ENCODE peak calls at places on chromosomes 1 and 21, in ten cellular contexts. T, R, O, B, V, U, J, F, Q and E are unnamed samples.

GRCh38 chr1:29808141-29808995 is 572.0 kb downstream of the PTPRU start:
- DNase-seq in V (no peak), U (no peak), O (no peak), T (peak), B (no peak), F (no peak), J (no peak), Q (no peak), R (no peak), E (no peak)

GRCh38 chr1:31591425-31592093 is 15.2 kb downstream of the TINAGL1 start:
- DNase-seq in O (no peak), F (no peak), J (no peak), V (no peak), R (peak), B (no peak), Q (no peak), U (peak), T (no peak), E (no peak)

GRCh38 chr1:54017979-54018378 is at the start of gene LDLRAD1:
- DNase-seq in V (peak), O (no peak), U (peak), F (no peak), T (no peak), Q (no peak), R (no peak), B (no peak), J (no peak), E (no peak)

GRCh38 chr1:205488074-205488723 is 16.3 kb upstream of the CDK18 start:
- DNase-seq in U (peak), B (peak), F (peak), Q (peak), J (peak), O (no peak), T (no peak), R (no peak), V (peak), E (no peak)

GRCh38 chr1:54982739-54983138 is 2.3 kb downstream of the TMEM61 start:
- DNase-seq in R (peak), F (no peak), B (peak), T (no peak), Q (no peak), J (peak), U (peak), O (no peak), V (peak), E (no peak)

GRCh38 chr1:247337250-247337746 is 5.6 kb upstream of the ZNF496 start:
- DNase-seq in F (no peak), T (no peak), J (no peak), V (no peak), B (no peak), U (no peak), O (no peak), R (no peak), Q (no peak), E (no peak)

GRCh38 chr1:38817958-38818705 is 41.4 kb downstream of the RRAGC start:
- DNase-seq in O (peak), F (peak), B (no peak), V (no peak), U (peak), J (no peak), R (no peak), T (no peak), Q (peak), E (peak)

GRCh38 chr1:223156343-223156742 is 13.3 kb upstream of the TLR5 start:
- DNase-seq in B (no peak), U (no peak), F (no peak), V (no peak), R (no peak), Q (no peak), T (no peak), J (no peak), O (no peak), E (no peak)

GRCh38 chr1:154851392-154852177 is 18.5 kb downstream of the KCNN3 start:
- DNase-seq in Q (no peak), U (no peak), O (no peak), F (no peak), T (no peak), B (no peak), J (no peak), R (no peak), V (no peak), E (no peak)

GRCh38 chr1:115118086-115118485 is 28.8 kb upstream of the TSPAN2 start:
- DNase-seq in F (no peak), V (no peak), J (no peak), R (no peak), T (no peak), O (no peak), U (no peak), B (no peak), Q (no peak), E (no peak)

GRCh38 chr1:36350659-36351171 is 27.3 kb upstream of the EVA1B start:
- DNase-seq in T (no peak), B (no peak), Q (peak), O (peak), V (no peak), F (peak), U (peak), R (peak), J (no peak), E (peak)

GRCh38 chr1:175889848-175890247 is 146.5 kb upstream of the TNR start:
- DNase-seq in V (no peak), O (no peak), J (no peak), Q (no peak), T (peak), U (no peak), F (no peak), B (no peak), R (no peak), E (no peak)

GRCh38 chr1:145759713-145760112 is 40.4 kb downstream of the CD160 start:
- DNase-seq in R (no peak), B (no peak), F (no peak), U (no peak), T (no peak), V (no peak), J (no peak), O (no peak), Q (no peak), E (no peak)

GRCh38 chr21:15241997-15242767 is 177.4 kb upstream of the NRIP1 start:
- DNase-seq in F (no peak), U (no peak), J (no peak), V (no peak), B (no peak), O (no peak), T (no peak), Q (no peak), R (no peak), E (no peak)

GRCh38 chr21:35358008-35358407 is 308.9 kb upstream of the RUNX1 start:
- DNase-seq in T (no peak), V (no peak), Q (no peak), B (no peak), F (no peak), R (no peak), U (no peak), J (no peak), O (no peak), E (no peak)

GRCh38 chr1:167548059-167548932 is 5.3 kb downstream of the CREG1 start:
- DNase-seq in T (no peak), J (no peak), R (no peak), B (no peak), F (no peak), U (no peak), O (no peak), Q (no peak), V (no peak), E (no peak)

GRCh38 chr1:172108494-172108893 is 267.2 kb downstream of the DNM3 start:
- DNase-seq in J (no peak), F (no peak), Q (no peak), T (no peak), B (no peak), O (no peak), U (no peak), R (no peak), V (no peak), E (no peak)

GRCh38 chr1:242129103-242129502 is 130.2 kb upstream of the MAP1LC3C start:
- DNase-seq in V (peak), O (no peak), J (no peak), R (no peak), T (no peak), F (no peak), B (peak), U (no peak), Q (no peak), E (no peak)

GRCh38 chr1:209398330-209398991 is 185.1 kb upstream of the CAMK1G start:
- DNase-seq in O (no peak), J (no peak), U (no peak), F (no peak), Q (no peak), V (no peak), R (no peak), B (no peak), T (no peak), E (no peak)

GRCh38 chr21:30234643-30235042 is 18.7 kb upstream of the CLDN8 start:
- DNase-seq in F (no peak), V (no peak), O (no peak), U (no peak), R (no peak), B (no peak), Q (no peak), J (no peak), T (no peak), E (no peak)

GRCh38 chr1:237851209-237851845 is 39.4 kb downstream of the ZP4 start:
- DNase-seq in T (no peak), Q (peak), U (peak), R (no peak), F (peak), O (no peak), V (peak), J (peak), B (peak), E (peak)

GRCh38 chr1:2290595-2291510 is 62.7 kb downstream of the SKI start:
- DNase-seq in Q (peak), J (no peak), R (peak), V (no peak), O (peak), U (no peak), B (no peak), T (peak), F (peak), E (peak)

GRCh38 chr1:70509996-70510876 is 99.2 kb downstream of the CTH start:
- DNase-seq in R (no peak), T (no peak), Q (no peak), O (no peak), B (peak), U (peak), V (peak), J (peak), F (no peak), E (no peak)

GRCh38 chr1:177190308-177190970 is 19.7 kb downstream of the BRINP2 start:
- DNase-seq in J (no peak), Q (no peak), R (no peak), U (no peak), B (no peak), O (no peak), V (no peak), F (no peak), T (no peak), E (no peak)

GRCh38 chr1:51237714-51238403 is 1.8 kb downstream of the RNF11 start:
- DNase-seq in J (no peak), Q (no peak), R (no peak), F (no peak), U (no peak), T (no peak), B (peak), V (no peak), O (no peak), E (no peak)

GRCh38 chr1:100565533-100565932 is 27.6 kb downstream of the GPR88 start:
- DNase-seq in V (no peak), O (no peak), B (no peak), J (no peak), T (no peak), Q (no peak), F (no peak), U (no peak), R (no peak), E (no peak)

GRCh38 chr1:16905112-16905855 is 9.5 kb downstream of the RNU1-2 start:
- DNase-seq in O (no peak), F (peak), U (no peak), V (no peak), T (no peak), R (no peak), B (peak), Q (no peak), J (peak), E (no peak)

GRCh38 chr1:164310166-164310565 is 248.8 kb upstream of the PBX1 start:
- DNase-seq in Q (no peak), F (no peak), O (no peak), U (no peak), J (no peak), V (no peak), T (no peak), B (no peak), R (no peak), E (no peak)

GRCh38 chr1:93623875-93624274 is 57.8 kb downstream of the BCAR3 start:
- DNase-seq in U (no peak), V (no peak), O (no peak), J (no peak), T (no peak), R (no peak), F (no peak), Q (no peak), B (no peak), E (no peak)

GRCh38 chr1:111758373-111758772 is 2.7 kb downstream of the DDX20 start:
- DNase-seq in U (no peak), T (no peak), F (no peak), Q (no peak), R (no peak), V (no peak), B (no peak), J (no peak), O (no peak), E (no peak)

GRCh38 chr21:45364464-45365185 is 40.3 kb upstream of the COL18A1 start:
- DNase-seq in J (no peak), U (peak), B (no peak), Q (no peak), R (no peak), F (no peak), V (no peak), T (no peak), O (peak), E (no peak)